ENCODE peak calls at places on chromosomes 1 and 21, in seven cellular contexts. F, T, Q, R, O, C and P are unnamed samples. For H3K27me3, the result is how much of the 10 kb centered on the place peaks cover.

GRCh38 chr1:64956241-64956640 is 10.1 kb downstream of the JAK1 start:
- DNase-seq in Q (no peak), F (no peak), R (no peak), T (no peak), O (no peak), C (no peak), P (no peak)

GRCh38 chr1:230768903-230769570 is 21.8 kb downstream of the CAPN9 start:
- DNase-seq in R (no peak), C (no peak), O (peak), T (no peak), F (no peak), Q (no peak), P (no peak)

GRCh38 chr1:38221006-38221649 is 174.5 kb upstream of the POU3F1 start:
- DNase-seq in Q (no peak), F (no peak), R (no peak), O (peak), T (no peak), C (no peak), P (no peak)

GRCh38 chr1:154791292-154792278 is 78.5 kb downstream of the KCNN3 start:
- DNase-seq in C (no peak), F (no peak), T (peak), R (no peak), O (no peak), Q (no peak), P (peak)

GRCh38 chr1:96845464-96845863 is 123.9 kb downstream of the PTBP2 start:
- DNase-seq in Q (no peak), T (peak), O (no peak), F (no peak), R (no peak), C (peak), P (peak)

GRCh38 chr1:160374701-160375443 is 8.0 kb downstream of the NHLH1 start:
- DNase-seq in Q (no peak), T (no peak), F (peak), O (no peak), R (no peak), C (peak), P (no peak)

GRCh38 chr1:35069746-35070145 is 9.4 kb upstream of the ZMYM1 start:
- DNase-seq in Q (no peak), O (no peak), F (no peak), C (no peak), T (no peak), R (no peak), P (no peak)

GRCh38 chr1:9289724-9290493 is 2.8 kb upstream of the SPSB1 start:
- DNase-seq in R (peak), T (peak), C (no peak), F (no peak), O (peak), Q (no peak), P (no peak)

GRCh38 chr1:239276051-239276450 is 110.3 kb upstream of the CHRM3 start:
- DNase-seq in C (no peak), O (no peak), Q (no peak), R (no peak), T (no peak), F (no peak), P (no peak)

GRCh38 chr1:170461362-170461761 is 70.6 kb upstream of the GORAB start:
- DNase-seq in R (no peak), O (no peak), C (no peak), Q (no peak), T (no peak), F (no peak), P (no peak)

GRCh38 chr1:155909894-155910293 is 1.3 kb downstream of the RIT1 start:
- DNase-seq in Q (no peak), O (no peak), F (no peak), T (no peak), C (no peak), R (no peak), P (peak)

GRCh38 chr1:86395771-86396502 is at the start of gene ODF2L:
- DNase-seq in Q (peak), R (peak), C (peak), O (peak), T (peak), F (peak), P (peak)

GRCh38 chr1:2603521-2604155 is 17.1 kb downstream of the PRXL2B start:
- DNase-seq in Q (peak), T (no peak), C (no peak), F (no peak), R (no peak), O (no peak), P (no peak)

GRCh38 chr1:35844826-35845225 is 37.0 kb downstream of the AGO4 start:
- DNase-seq in T (no peak), Q (no peak), R (no peak), C (no peak), F (no peak), O (no peak), P (no peak)

GRCh38 chr1:222464841-222465210 is 83.1 kb downstream of the HHIPL2 start:
- DNase-seq in T (peak), C (peak), F (peak), Q (peak), R (no peak), O (no peak), P (peak)

GRCh38 chr21:18608226-18608625 is 204.6 kb upstream of the TMPRSS15 start:
- DNase-seq in T (no peak), R (no peak), O (no peak), F (no peak), C (no peak), Q (no peak), P (no peak)

GRCh38 chr1:31805318-31805717 is 10.5 kb downstream of the SPOCD1 start:
- DNase-seq in T (no peak), R (no peak), Q (no peak), C (no peak), F (no peak), O (no peak), P (no peak)

GRCh38 chr1:116855788-116856187 is 53.9 kb upstream of the PTGFRN start:
- DNase-seq in C (peak), T (no peak), Q (no peak), O (no peak), F (no peak), R (no peak), P (no peak)

GRCh38 chr1:117654485-117655219 is 48.8 kb downstream of the TENT5C start:
- DNase-seq in O (no peak), R (no peak), C (no peak), T (no peak), F (no peak), Q (no peak), P (no peak)

GRCh38 chr1:1210726-1211540 is 3.0 kb downstream of the TNFRSF4 start:
- DNase-seq in Q (no peak), O (no peak), C (no peak), F (no peak), R (no peak), T (no peak), P (no peak)

GRCh38 chr1:146016891-146017290 is 4.6 kb downstream of the HJV start:
- DNase-seq in T (no peak), C (no peak), F (no peak), R (no peak), O (no peak), Q (no peak), P (no peak)

GRCh38 chr1:242209063-242209462 is 210.2 kb upstream of the MAP1LC3C start:
- DNase-seq in R (no peak), O (no peak), Q (no peak), C (peak), T (no peak), F (no peak), P (no peak)

GRCh38 chr1:42765271-42765670 is 1.6 kb downstream of the P3H1 start:
- DNase-seq in O (no peak), C (no peak), R (no peak), F (no peak), Q (no peak), T (no peak), P (no peak)

GRCh38 chr1:19654886-19655717 is 9.6 kb upstream of the HTR6 start:
- DNase-seq in Q (no peak), C (no peak), T (no peak), O (no peak), R (no peak), F (no peak), P (peak)

GRCh38 chr1:182299728-182300581 is 91.6 kb downstream of the GLUL start:
- DNase-seq in R (no peak), O (no peak), F (no peak), T (peak), Q (peak), C (peak), P (peak)

GRCh38 chr1:93446837-93447451 is 974 bp upstream of the FNBP1L start:
- DNase-seq in O (no peak), Q (peak), F (no peak), R (no peak), C (no peak), T (peak), P (peak)

GRCh38 chr1:190098756-190099155 is 378.9 kb downstream of the BRINP3 start:
- DNase-seq in R (no peak), Q (no peak), F (no peak), O (no peak), T (no peak), C (no peak), P (no peak)

GRCh38 chr1:117657031-117657430 is 51.2 kb downstream of the TENT5C start:
- DNase-seq in C (no peak), T (peak), O (peak), Q (no peak), R (no peak), F (peak), P (no peak)

DNA sequence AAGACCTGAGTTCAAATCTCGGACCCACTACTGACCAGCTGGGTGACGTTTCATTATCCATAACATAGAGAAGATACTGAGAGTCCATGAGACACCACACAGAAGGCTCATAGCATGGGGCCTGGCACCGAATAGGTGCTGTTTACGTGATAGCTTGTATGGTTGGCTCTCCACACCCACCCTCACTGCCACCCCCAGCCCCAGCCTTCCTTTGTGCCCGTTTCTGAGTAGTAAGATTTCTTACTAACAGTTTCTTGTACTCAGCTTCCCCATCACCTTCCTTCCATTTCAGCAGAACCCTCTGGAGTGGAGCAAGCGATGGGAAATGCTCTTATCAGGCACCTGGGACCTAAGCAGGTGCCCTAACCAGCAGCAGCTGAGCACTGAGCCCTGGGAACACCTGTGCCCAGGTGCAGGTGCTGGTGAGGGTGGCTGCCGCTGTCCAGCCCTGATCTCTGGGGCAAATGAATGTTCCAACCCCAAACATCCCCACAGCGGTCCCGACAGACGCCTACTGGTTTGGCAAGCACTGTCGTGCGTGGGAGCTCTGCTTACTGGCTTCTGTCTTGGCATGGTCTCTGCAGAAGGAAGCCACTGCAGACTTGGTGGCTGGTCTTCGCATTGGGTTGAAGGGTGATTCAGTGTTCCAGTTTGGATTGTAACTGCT is 225.4 kb downstream of the CAMTA1 start:
- DNase-seq in R (no peak), Q (no peak), T (no peak), C (no peak), F (no peak), O (no peak), P (no peak)
- H3K27me3 ChIP-seq in R (under half), Q (under half), T (under half), C (under half), F (half or more), O (under half), P (under half)

DNA sequence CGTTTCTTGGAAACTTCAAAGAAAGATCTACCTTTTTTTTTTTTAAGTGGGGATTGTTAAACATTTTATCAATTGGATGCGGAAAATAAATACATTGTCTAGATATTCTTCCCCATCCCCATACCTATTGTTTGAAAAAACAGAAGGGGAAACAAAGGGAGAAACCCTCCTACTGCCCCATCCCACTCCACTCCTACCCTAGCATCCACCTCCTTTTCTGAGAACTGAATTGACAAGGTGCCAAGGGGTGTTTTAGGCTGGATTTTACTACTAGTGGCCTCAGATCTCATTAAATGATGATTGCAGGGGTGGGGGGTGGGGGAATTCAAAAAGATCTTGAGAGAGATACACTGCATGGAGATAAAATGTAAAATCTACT is 2.6 kb downstream of the EDARADD start:
- DNase-seq in O (no peak), Q (no peak), F (no peak), R (no peak), T (no peak), C (no peak), P (no peak)
- H3K4me3 ChIP-seq in O (no peak), Q (no peak), F (no peak), R (no peak), T (no peak), C (no peak), P (no peak)

GRCh38 chr21:43933680-43934079 is 68.7 kb downstream of the AGPAT3 start:
- DNase-seq in O (no peak), R (no peak), Q (no peak), C (no peak), T (no peak), F (no peak), P (no peak)

GRCh38 chr21:43931454-43931853 is 66.4 kb downstream of the AGPAT3 start:
- DNase-seq in F (no peak), C (no peak), R (no peak), Q (no peak), O (no peak), T (no peak), P (no peak)

GRCh38 chr21:43934116-43934515 is 69.1 kb downstream of the AGPAT3 start:
- DNase-seq in O (no peak), C (no peak), F (no peak), R (no peak), T (no peak), Q (no peak), P (no peak)

GRCh38 chr21:43932005-43932404 is 67.0 kb downstream of the AGPAT3 start:
- DNase-seq in R (no peak), Q (no peak), F (no peak), T (no peak), C (no peak), O (no peak), P (no peak)

GRCh38 chr21:43933146-43933673 is 68.2 kb downstream of the AGPAT3 start:
- DNase-seq in C (no peak), R (no peak), F (no peak), O (no peak), T (no peak), Q (no peak), P (no peak)
- H3K27ac ChIP-seq in C (no peak), R (no peak), F (no peak), O (no peak), T (no peak), Q (no peak), P (no peak)

GRCh38 chr1:205532996-205533728 is 28.7 kb downstream of the CDK18 start:
- DNase-seq in O (no peak), T (no peak), C (no peak), R (no peak), Q (no peak), F (no peak), P (no peak)
- H3K27me3 ChIP-seq in O (under half), T (under half), C (under half), R (under half), Q (under half), F (under half), P (under half)

GRCh38 chr21:45030637-45031218 is 43.7 kb upstream of the ADARB1 start:
- DNase-seq in Q (no peak), O (no peak), R (no peak), T (no peak), C (peak), F (no peak), P (no peak)
- H3K4me3 ChIP-seq in Q (no peak), O (no peak), R (peak), T (no peak), C (peak), F (no peak), P (no peak)